ENCODE peak calls at places on chromosome 22, in seven cellular contexts. D, X, C, N, J, S and W are unnamed samples.

GRCh38 chr22:22941831-22942510 is 54.4 kb downstream of the IGLL5 start:
- DNase-seq in D (peak), X (no peak), C (no peak), N (no peak), J (peak), S (no peak), W (no peak)

GRCh38 chr22:49815641-49816071 is 12.0 kb downstream of the BRD1 start:
- DNase-seq in D (no peak), X (no peak), C (no peak), N (no peak), J (no peak), S (no peak), W (no peak)

GRCh38 chr22:31723699-31724098 is 26.2 kb downstream of the PRR14L start:
- DNase-seq in D (no peak), X (no peak), C (no peak), N (no peak), J (no peak), S (no peak), W (no peak)

GRCh38 chr22:46381142-46381541 is 45.6 kb downstream of the TRMU start:
- DNase-seq in D (no peak), X (no peak), C (peak), N (no peak), J (no peak), S (no peak), W (no peak)

GRCh38 chr22:39362932-39363331 is 13.1 kb downstream of the SYNGR1 start:
- DNase-seq in D (no peak), X (no peak), C (no peak), N (no peak), J (no peak), S (no peak), W (no peak)

GRCh38 chr22:28674121-28674563 is 5.5 kb downstream of the TTC28 start:
- DNase-seq in D (no peak), X (no peak), C (peak), N (no peak), J (no peak), S (no peak), W (no peak)

GRCh38 chr22:17922925-17923898 is 101.1 kb downstream of the MICAL3 start:
- DNase-seq in D (no peak), X (no peak), C (peak), N (peak), J (no peak), S (no peak), W (no peak)

GRCh38 chr22:46352691-46353386 is 17.3 kb downstream of the TRMU start:
- DNase-seq in D (no peak), X (no peak), C (no peak), N (peak), J (peak), S (no peak), W (no peak)

GRCh38 chr22:22201185-22201924 is 43.2 kb upstream of the VPREB1 start:
- DNase-seq in D (no peak), X (peak), C (no peak), N (no peak), J (peak), S (no peak), W (no peak)

GRCh38 chr22:49040111-49040510 is 787.6 kb downstream of the BRD1 start:
- DNase-seq in D (no peak), X (no peak), C (no peak), N (no peak), J (no peak), S (no peak), W (no peak)

GRCh38 chr22:42114721-42115120 is 15.9 kb downstream of the CYP2D6 start:
- DNase-seq in D (no peak), X (no peak), C (peak), N (no peak), J (peak), S (no peak), W (no peak)

GRCh38 chr22:24592846-24593809 is at the start of gene LRRC75B:
- DNase-seq in D (peak), X (no peak), C (peak), N (peak), J (peak), S (no peak), W (no peak)

GRCh38 chr22:44719586-44720368 is 17.8 kb downstream of the PRR5 start:
- DNase-seq in D (no peak), X (no peak), C (no peak), N (no peak), J (no peak), S (no peak), W (no peak)

GRCh38 chr22:19940536-19941364 is 822 bp upstream of the COMT start:
- DNase-seq in D (no peak), X (no peak), C (no peak), N (peak), J (peak), S (no peak), W (no peak)

GRCh38 chr22:48596111-48596860 is 1231.4 kb downstream of the BRD1 start:
- DNase-seq in D (no peak), X (no peak), C (no peak), N (no peak), J (no peak), S (no peak), W (no peak)

GRCh38 chr22:44358723-44359440 is 46.1 kb upstream of the SHISAL1 start:
- DNase-seq in D (no peak), X (no peak), C (no peak), N (peak), J (no peak), S (no peak), W (no peak)

GRCh38 chr22:26568207-26568706 is 21.7 kb downstream of the TPST2 start:
- DNase-seq in D (no peak), X (no peak), C (no peak), N (no peak), J (no peak), S (no peak), W (no peak)

GRCh38 chr22:39030705-39031104 is 9.8 kb downstream of the APOBEC3D start:
- DNase-seq in D (no peak), X (no peak), C (no peak), N (no peak), J (no peak), S (no peak), W (no peak)

GRCh38 chr22:19325296-19325950 is 33.9 kb upstream of the CLTCL1 start:
- DNase-seq in D (no peak), X (no peak), C (peak), N (no peak), J (no peak), S (no peak), W (no peak)